ENCODE peak calls at places on chromosomes 1 and 21, in five cellular contexts. X is IMR-90, W is A549, A is H1, S is HepG2. J is an unnamed sample.

GRCh38 chr1:68506386-68506785 is 9.5 kb upstream of the DEPDC1 start:
- DNase-seq in X (peak), W (no peak), A (no peak), S (no peak), J (no peak)

GRCh38 chr1:210940081-210940617 is 193.8 kb downstream of the KCNH1 start:
- DNase-seq in X (no peak), W (no peak), A (no peak), S (no peak), J (no peak)

GRCh38 chr1:17640975-17641374 is 101.5 kb downstream of the ARHGEF10L start:
- DNase-seq in X (no peak), W (no peak), A (no peak), S (no peak), J (no peak)

GRCh38 chr1:150441121-150441520 is 46.1 kb upstream of the TARS2 start:
- DNase-seq in X (no peak), W (no peak), A (no peak), S (no peak), J (no peak)

GRCh38 chr1:229808272-229808671 is 182.2 kb downstream of the URB2 start:
- DNase-seq in X (no peak), W (no peak), A (no peak), S (no peak), J (no peak)

GRCh38 chr21:32909393-32909792 is 116.3 kb upstream of the OLIG2 start:
- DNase-seq in X (no peak), W (no peak), A (no peak), S (no peak), J (no peak)

GRCh38 chr1:12464627-12465056 is 153.4 kb downstream of the DHRS3 start:
- DNase-seq in X (peak), W (no peak), A (no peak), S (no peak), J (peak)

GRCh38 chr1:56098956-56099355 is 480.4 kb downstream of the PLPP3 start:
- DNase-seq in X (peak), W (no peak), A (no peak), S (no peak), J (no peak)

GRCh38 chr1:15523104-15523921 is 702 bp downstream of the CASP9 start:
- DNase-seq in X (no peak), W (no peak), A (no peak), S (no peak), J (no peak)

GRCh38 chr1:3732747-3733602 is 19.3 kb upstream of the CCDC27 start:
- DNase-seq in X (no peak), W (no peak), A (peak), S (no peak), J (no peak)

GRCh38 chr1:218171302-218171893 is 113.7 kb upstream of the RRP15 start:
- DNase-seq in X (peak), W (peak), A (no peak), S (peak), J (no peak)

GRCh38 chr1:213776974-213777373 is 210.8 kb upstream of the PROX1 start:
- DNase-seq in X (no peak), W (no peak), A (no peak), S (no peak), J (no peak)

GRCh38 chr1:91874167-91874566 is 11.8 kb downstream of the TGFBR3 start:
- DNase-seq in X (no peak), W (no peak), A (no peak), S (no peak), J (no peak)

GRCh38 chr1:91876040-91876470 is 9.9 kb downstream of the TGFBR3 start:
- DNase-seq in X (no peak), W (no peak), A (no peak), S (no peak), J (no peak)

GRCh38 chr1:91871994-91872393 is 14.0 kb downstream of the TGFBR3 start:
- DNase-seq in X (peak), W (no peak), A (no peak), S (no peak), J (no peak)

GRCh38 chr1:91870322-91870721 is 15.6 kb downstream of the TGFBR3 start:
- DNase-seq in X (no peak), W (no peak), A (no peak), S (no peak), J (no peak)

GRCh38 chr1:91872560-91873081 is 13.3 kb downstream of the TGFBR3 start:
- DNase-seq in X (no peak), W (no peak), A (no peak), S (peak), J (no peak)
- TF ChIP-seq MAFK in X (no peak), W (no peak), A (no peak), S (no peak), J (no peak)

GRCh38 chr1:20280906-20281305 is 9.8 kb upstream of the VWA5B1 start:
- DNase-seq in X (no peak), W (no peak), A (no peak), S (no peak), J (no peak)

GRCh38 chr1:20281801-20282200 is 8.9 kb upstream of the VWA5B1 start:
- DNase-seq in X (peak), W (peak), A (no peak), S (no peak), J (no peak)

GRCh38 chr1:20284046-20284445 is 6.6 kb upstream of the VWA5B1 start:
- DNase-seq in X (no peak), W (no peak), A (no peak), S (no peak), J (no peak)

GRCh38 chr1:20284625-20285024 is 6.0 kb upstream of the VWA5B1 start:
- DNase-seq in X (no peak), W (no peak), A (no peak), S (no peak), J (no peak)

GRCh38 chr1:20282544-20282943 is 8.1 kb upstream of the VWA5B1 start:
- DNase-seq in X (no peak), W (no peak), A (no peak), S (no peak), J (no peak)
- TF ChIP-seq MAFK in X (no peak), W (no peak), A (no peak), S (no peak), J (no peak)

GRCh38 chr1:30188999-30189398 is 534.4 kb downstream of the MATN1 start:
- DNase-seq in X (no peak), W (no peak), A (peak), S (no peak), J (no peak)
- TF ChIP-seq MAFK in X (no peak), W (no peak), A (no peak), S (no peak), J (no peak)

GRCh38 chr1:39268112-39268581 is 63.7 kb downstream of the MACF1 start:
- DNase-seq in X (peak), W (no peak), A (no peak), S (no peak), J (no peak)
- TF ChIP-seq MAFK in X (no peak), W (no peak), A (no peak), S (no peak), J (no peak)